ENCODE peak calls at places on chromosome 14, in seven cellular contexts. H is NCI-H1092, R is T-cell, Q is SIG-M5, D is brain microvascular endothelial cell, I is mucosa of gallbladder, S is amniotic stem cell. Y is an unnamed sample.

GRCh38 chr14:55160989-55161388 is 30.4 kb downstream of the DLGAP5 start:
- DNase-seq in R (no peak), H (no peak), Q (no peak), S (no peak), D (no peak), I (no peak), Y (no peak)

GRCh38 chr14:64766430-64767151 is 62.4 kb downstream of the PLEKHG3 start:
- DNase-seq in S (no peak), H (no peak), Q (no peak), R (no peak), I (no peak), D (no peak), Y (no peak)

GRCh38 chr14:83147006-83147405 is 1613.4 kb upstream of the SEL1L start:
- DNase-seq in H (no peak), S (no peak), R (no peak), D (no peak), Q (no peak), I (no peak), Y (no peak)

GRCh38 chr14:24394275-24394674 is 4.5 kb upstream of the NYNRIN start:
- DNase-seq in R (no peak), H (no peak), S (no peak), D (no peak), I (no peak), Q (no peak), Y (no peak)

GRCh38 chr14:35929171-35929570 is 103.0 kb downstream of the BRMS1L start:
- DNase-seq in D (no peak), S (no peak), R (no peak), Q (no peak), H (no peak), I (no peak), Y (no peak)

GRCh38 chr14:35814371-35815005 is 5.4 kb upstream of the RALGAPA1 start:
- DNase-seq in I (peak; percentile 67), Q (peak; percentile 17), D (peak; percentile 48), S (no peak), R (peak; percentile 85), H (peak; percentile 69), Y (no peak)

GRCh38 chr14:22668863-22669262 is 24.7 kb upstream of the OR6J1 start:
- DNase-seq in I (no peak), Q (no peak), D (peak; percentile 49), S (no peak), H (no peak), R (no peak), Y (no peak)

GRCh38 chr14:99968156-99968920 is 96.9 kb upstream of the EVL start:
- DNase-seq in I (no peak), D (peak; percentile 67), S (peak; percentile 42), R (no peak), H (no peak), Q (no peak), Y (no peak)

GRCh38 chr14:97946291-97946690 is 1149.1 kb downstream of the VRK1 start:
- DNase-seq in S (no peak), Q (no peak), D (no peak), R (no peak), H (no peak), I (no peak), Y (no peak)

GRCh38 chr14:67856806-67857205 is 37.2 kb downstream of the RAD51B start:
- DNase-seq in Q (no peak), I (no peak), S (no peak), D (no peak), R (no peak), H (no peak), Y (no peak)

GRCh38 chr14:100051103-100051502 is 14.1 kb upstream of the EVL start:
- DNase-seq in I (no peak), Q (no peak), S (no peak), D (no peak), R (no peak), H (no peak), Y (no peak)

GRCh38 chr14:60250318-60251035 is 1.5 kb downstream of the PPM1A start:
- DNase-seq in S (no peak), R (no peak), D (no peak), H (no peak), I (no peak), Q (no peak), Y (no peak)

GRCh38 chr14:74570696-74571095 is 41.3 kb downstream of the LTBP2 start:
- DNase-seq in S (no peak), Q (no peak), D (no peak), I (no peak), R (no peak), H (no peak), Y (no peak)

GRCh38 chr14:66009104-66009503 is 477.1 kb upstream of the CCDC196 start:
- DNase-seq in D (peak; percentile 41), R (no peak), Q (no peak), S (peak; percentile 69), I (no peak), H (no peak), Y (no peak)